ENCODE peak calls at places on chromosomes 7 and 10, in five cellular contexts. H is AML-193, V is non-pigmented ciliary epithelial cell, R is endothelial cell, S is Peyer's patch. A is an unnamed sample.

GRCh38 chr7:101232141-101232821 is 5.3 kb downstream of the CLDN15 start:
- DNase-seq in V (no peak), R (peak; percentile 40), H (no peak), S (peak; percentile 90), A (peak; percentile 40)

GRCh38 chr7:158283016-158283974 is 304.3 kb downstream of the PTPRN2 start:
- DNase-seq in V (no peak), R (no peak), S (peak; percentile 38), H (no peak), A (no peak)

GRCh38 chr10:113291413-113291812 is 261.4 kb upstream of the HABP2 start:
- DNase-seq in V (no peak), H (no peak), R (no peak), S (no peak), A (no peak)

GRCh38 chr10:29757551-29758297 is 123.0 kb upstream of the SVIL start:
- DNase-seq in V (no peak), R (no peak), H (no peak), S (no peak), A (peak; percentile 71)

GRCh38 chr10:80669485-80669884 is 131.8 kb downstream of the SH2D4B start:
- DNase-seq in H (no peak), R (no peak), V (no peak), S (no peak), A (no peak)

GRCh38 chr7:47480576-47481538 is 101.1 kb downstream of the TNS3 start:
- DNase-seq in H (no peak), V (no peak), R (no peak), S (no peak), A (no peak)

GRCh38 chr10:93465806-93466675 is 16.1 kb downstream of the MYOF start:
- DNase-seq in V (peak; percentile 75), R (no peak), H (no peak), S (peak; percentile 82), A (peak; percentile 99)

GRCh38 chr7:125085084-125085483 is 155.5 kb upstream of the POT1 start:
- DNase-seq in S (no peak), V (no peak), H (no peak), R (no peak), A (no peak)

GRCh38 chr10:116756277-116756676 is 13.9 kb upstream of the HSPA12A start:
- DNase-seq in S (no peak), H (no peak), R (no peak), V (no peak), A (no peak)